ENCODE peak calls at places on chromosome 5, in ten cellular contexts. E is H9; U is dorsolateral prefrontal cortex; I is lung; H is OCI-M1; V is CD8-positive, alpha-beta memory T cell; Z is occipital lobe; C is ELF-1; Q is effector memory CD4-positive, alpha-beta T cell; G is NCI-H187. J is an unnamed sample.
A peak's percentile ranks its signal among the peaks of the same experiment; 100 is the strongest.

GRCh38 chr5:113059232-113059805 is 82.7 kb downstream of the DCP2 start:
- DNase-seq in H (no peak), Q (no peak), Z (no peak), C (peak; percentile 73), I (no peak), G (no peak), E (peak; percentile 12), V (no peak), U (no peak), J (peak; percentile 58)

GRCh38 chr5:109958082-109958481 is 268.4 kb downstream of the MAN2A1 start:
- DNase-seq in C (no peak), U (no peak), H (no peak), E (no peak), V (no peak), Z (no peak), I (no peak), G (no peak), Q (no peak), J (no peak)

GRCh38 chr5:151770383-151771258 is 1.1 kb upstream of the G3BP1 start:
- DNase-seq in Z (peak; percentile 70), V (no peak), U (peak; percentile 67), H (peak; percentile 90), E (peak; percentile 81), C (peak; percentile 89), G (no peak), I (peak; percentile 77), Q (no peak), J (peak; percentile 77)

GRCh38 chr5:943201-943873 is 50.7 kb downstream of the TRIP13 start:
- DNase-seq in C (no peak), G (no peak), V (no peak), I (no peak), Z (no peak), E (no peak), Q (no peak), U (no peak), H (no peak), J (no peak)

GRCh38 chr5:41636605-41637004 is 126.2 kb upstream of the PLCXD3 start:
- DNase-seq in U (no peak), C (peak; percentile 38), Q (no peak), E (peak; percentile 54), H (peak; percentile 47), I (no peak), Z (no peak), V (no peak), G (peak; percentile 75), J (peak; percentile 19)

GRCh38 chr5:59897075-59897474 is 3.5 kb upstream of the PDE4D start:
- DNase-seq in I (no peak), C (no peak), U (no peak), G (no peak), E (no peak), Q (no peak), Z (no peak), H (no peak), V (no peak), J (no peak)

GRCh38 chr5:150640311-150641005 is at the start of gene SYNPO:
- DNase-seq in C (peak; percentile 63), Q (no peak), V (no peak), E (no peak), H (peak; percentile 85), U (no peak), I (peak; percentile 82), G (no peak), Z (peak; percentile 72), J (no peak)

GRCh38 chr5:143019614-143020515 is 249.7 kb downstream of the ARHGAP26 start:
- DNase-seq in I (no peak), Q (no peak), V (no peak), H (no peak), C (peak; percentile 10), Z (no peak), E (no peak), G (no peak), U (no peak), J (no peak)

GRCh38 chr5:113255579-113256210 is 179.1 kb downstream of the TSSK1B start:
- DNase-seq in C (no peak), Z (no peak), V (no peak), U (no peak), G (no peak), H (no peak), Q (no peak), E (no peak), I (no peak), J (no peak)